ENCODE peak calls at places on chromosomes 13 and 19, in four cellular contexts. One of them, this sample, is unnamed.

GRCh38 chr19:44647144-44647543 is 3.4 kb downstream of the PVR start:
- DNase-seq in small intestine: no peak
- DNase-seq in sciatic nerve: no peak
- DNase-seq in activated T-cell treated with anti-CD3 and anti-CD28 coated beads for 1 hour: no peak
- DNase-seq in this sample: no peak

GRCh38 chr19:54660967-54661366 is 1.8 kb upstream of the LILRB4 start:
- DNase-seq in activated T-cell treated with anti-CD3 and anti-CD28 coated beads for 1 hour: no peak
- DNase-seq in sciatic nerve: no peak
- DNase-seq in small intestine: no peak
- DNase-seq in this sample: no peak

GRCh38 chr19:17469092-17469370 is 1.3 kb upstream of the SLC27A1 start:
- DNase-seq in activated T-cell treated with anti-CD3 and anti-CD28 coated beads for 1 hour: no peak
- DNase-seq in small intestine: peak
- DNase-seq in sciatic nerve: no peak
- DNase-seq in this sample: no peak

GRCh38 chr13:34926513-34926912 is 15.6 kb upstream of the NBEA start:
- DNase-seq in sciatic nerve: no peak
- DNase-seq in small intestine: no peak
- DNase-seq in activated T-cell treated with anti-CD3 and anti-CD28 coated beads for 1 hour: no peak
- DNase-seq in this sample: peak

GRCh38 chr19:30719189-30719990 is 347.2 kb downstream of the ZNF536 start:
- DNase-seq in activated T-cell treated with anti-CD3 and anti-CD28 coated beads for 1 hour: no peak
- DNase-seq in small intestine: peak
- DNase-seq in sciatic nerve: peak
- DNase-seq in this sample: peak

GRCh38 chr19:1373534-1374249 is 10.0 kb upstream of the NDUFS7 start:
- DNase-seq in sciatic nerve: no peak
- DNase-seq in small intestine: peak
- DNase-seq in activated T-cell treated with anti-CD3 and anti-CD28 coated beads for 1 hour: no peak
- DNase-seq in this sample: no peak

GRCh38 chr13:31898383-31899071 is 133.0 kb upstream of the FRY start:
- DNase-seq in small intestine: no peak
- DNase-seq in activated T-cell treated with anti-CD3 and anti-CD28 coated beads for 1 hour: no peak
- DNase-seq in sciatic nerve: no peak
- DNase-seq in this sample: no peak

GRCh38 chr13:50611117-50611781 is 232.2 kb downstream of the DLEU7 start:
- DNase-seq in small intestine: no peak
- DNase-seq in sciatic nerve: no peak
- DNase-seq in activated T-cell treated with anti-CD3 and anti-CD28 coated beads for 1 hour: no peak
- DNase-seq in this sample: no peak

GRCh38 chr19:18223860-18224524 is 2.2 kb downstream of the PDE4C start:
- DNase-seq in small intestine: peak
- DNase-seq in sciatic nerve: peak
- DNase-seq in activated T-cell treated with anti-CD3 and anti-CD28 coated beads for 1 hour: no peak
- DNase-seq in this sample: no peak

GRCh38 chr13:91313103-91313502 is 34.4 kb upstream of the MIR17HG start:
- DNase-seq in small intestine: peak
- DNase-seq in sciatic nerve: no peak
- DNase-seq in activated T-cell treated with anti-CD3 and anti-CD28 coated beads for 1 hour: no peak
- DNase-seq in this sample: peak

GRCh38 chr13:59269476-59269875 is 894.3 kb downstream of the DIAPH3 start:
- DNase-seq in sciatic nerve: no peak
- DNase-seq in small intestine: no peak
- DNase-seq in activated T-cell treated with anti-CD3 and anti-CD28 coated beads for 1 hour: no peak
- DNase-seq in this sample: no peak